ENCODE peak calls at places on chromosomes 3 and 15, in four cellular contexts. E, G, V and L are unnamed samples.

GRCh38 chr3:34139566-34139965 is 341.1 kb downstream of the PDCD6IP start:
- DNase-seq in E (no peak), G (no peak), V (no peak), L (no peak)

GRCh38 chr3:97971679-97972567 is at the start of gene RIOX2:
- DNase-seq in E (peak; percentile 62), G (peak; percentile 81), V (peak; percentile 87), L (peak; percentile 83)

GRCh38 chr3:44284949-44285348 is 43.3 kb downstream of the TOPAZ1 start:
- DNase-seq in E (no peak), G (no peak), V (no peak), L (no peak)

GRCh38 chr3:11541321-11542303 is 102.1 kb downstream of the VGLL4 start:
- DNase-seq in E (no peak), G (no peak), V (no peak), L (no peak)

GRCh38 chr3:197203714-197204146 is 94.7 kb downstream of the DLG1 start:
- DNase-seq in E (no peak), G (no peak), V (no peak), L (no peak)

GRCh38 chr15:51576911-51577500 is 45.6 kb downstream of the DMXL2 start:
- DNase-seq in E (peak; percentile 19), G (no peak), V (peak; percentile 13), L (no peak)

GRCh38 chr15:63503739-63504246 is 600 bp upstream of the USP3 start:
- DNase-seq in E (peak; percentile 93), G (peak; percentile 63), V (peak; percentile 90), L (peak; percentile 88)

GRCh38 chr3:118817748-118818165 is 216.9 kb downstream of the IGSF11 start:
- DNase-seq in E (peak; percentile 57), G (peak; percentile 79), V (peak; percentile 83), L (peak; percentile 37)

GRCh38 chr3:195015021-195015420 is 255.9 kb downstream of the XXYLT1 start:
- DNase-seq in E (no peak), G (no peak), V (no peak), L (peak; percentile 36)

GRCh38 chr3:45078910-45079522 is 52.9 kb downstream of the CLEC3B start:
- DNase-seq in E (peak; percentile 52), G (peak; percentile 42), V (no peak), L (no peak)

GRCh38 chr3:122497425-122497824 is 17.3 kb downstream of the KPNA1 start:
- DNase-seq in E (peak; percentile 91), G (no peak), V (no peak), L (peak; percentile 63)

GRCh38 chr15:48579945-48580671 is 65.4 kb downstream of the FBN1 start:
- DNase-seq in E (peak; percentile 27), G (no peak), V (no peak), L (no peak)
- H3K4me3 ChIP-seq in E (no peak overlapping the region), G (no peak overlapping the region), V (no peak overlapping the region), L (no peak overlapping the region)

GRCh38 chr3:169659858-169660614 is 3.5 kb downstream of the MECOM start:
- DNase-seq in E (no peak), G (no peak), V (no peak), L (no peak)
- H3K27me3 ChIP-seq in E (peaks cover 22% of the 10 kb centered on the region), G (peaks cover 4% of the 10 kb centered on the region), V (peaks cover 56% of the 10 kb centered on the region), L (peaks cover 39% of the 10 kb centered on the region)

DNA sequence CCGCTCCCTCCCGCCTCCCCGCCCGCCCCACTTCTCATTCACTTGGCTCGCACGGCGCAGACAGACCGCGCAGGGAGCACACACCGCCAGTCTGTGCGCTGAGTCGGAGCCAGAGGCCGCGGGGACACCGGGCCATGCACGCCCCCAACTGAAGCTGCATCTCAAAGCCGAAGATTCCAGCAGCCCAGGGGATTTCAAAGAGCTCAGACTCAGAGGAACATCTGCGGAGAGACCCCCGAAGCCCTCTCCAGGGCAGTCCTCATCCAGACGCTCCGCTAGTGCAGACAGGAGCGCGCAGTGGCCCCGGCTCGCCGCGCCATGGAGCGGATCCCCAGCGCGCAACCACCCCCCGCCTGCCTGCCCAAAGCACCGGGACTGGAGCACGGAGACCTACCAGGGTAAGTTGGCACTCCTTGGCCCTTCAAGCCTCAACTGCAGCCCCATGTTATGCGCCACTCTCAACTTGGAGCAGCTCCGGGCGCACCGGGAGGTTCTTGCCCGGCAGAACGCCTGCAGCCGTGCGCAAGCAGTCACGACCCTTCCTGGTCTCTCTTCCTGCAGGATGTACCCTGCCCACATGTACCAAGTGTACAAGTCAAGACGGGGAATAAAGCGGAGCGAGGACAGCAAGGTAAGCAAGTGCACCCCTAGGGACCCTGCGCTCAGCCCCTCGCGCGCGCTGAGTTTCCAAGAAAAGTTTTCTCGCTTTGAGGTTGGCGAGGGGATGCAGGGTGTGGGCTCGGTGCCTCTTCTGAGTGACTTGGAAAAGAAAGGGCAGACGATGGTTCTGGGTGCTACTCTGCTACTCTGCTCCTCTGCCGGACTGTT is at the start of gene BHLHE40:
- DNase-seq in E (no peak), G (no peak), V (peak; percentile 39), L (peak; percentile 22)
- H3K9me3 ChIP-seq in E (no peaks in the 10 kb centered on the region), G (no peaks in the 10 kb centered on the region), V (no peaks in the 10 kb centered on the region), L (no peaks in the 10 kb centered on the region)

DNA sequence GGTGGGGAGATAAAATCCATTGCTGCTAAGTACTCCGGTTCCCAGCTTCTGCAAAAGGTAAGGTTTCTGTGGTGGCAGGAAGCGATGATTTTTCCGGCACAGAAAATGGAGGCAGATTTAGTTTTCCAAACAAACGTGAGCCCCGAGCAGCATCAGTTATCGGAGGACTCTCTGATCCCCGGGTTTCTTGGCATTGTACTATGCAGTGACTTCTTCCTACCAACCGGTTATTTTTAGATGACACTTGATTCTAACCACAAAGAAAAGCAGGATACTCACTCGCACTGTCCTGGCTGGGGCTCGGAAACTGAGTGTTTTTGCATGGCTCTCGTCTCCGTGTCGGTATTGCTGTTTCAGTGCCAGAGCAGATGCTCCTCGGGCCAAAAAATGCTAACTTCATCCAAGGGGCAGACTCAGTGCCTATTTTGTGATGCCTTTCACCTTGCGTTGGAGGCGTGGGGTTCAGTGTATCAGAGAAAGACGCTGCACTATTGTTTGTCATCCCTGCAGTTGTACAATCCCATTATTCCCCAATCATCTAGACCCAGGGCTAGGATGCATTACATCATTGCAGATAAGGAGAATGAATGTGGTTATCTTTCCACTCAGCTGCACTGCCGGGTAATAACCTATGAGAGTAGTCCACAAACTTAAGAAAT is 1.3 kb downstream of the CACNA2D3 start:
- DNase-seq in E (no peak), G (peak; percentile 30), V (no peak), L (no peak)
- H3K4me3 ChIP-seq in E (no peak overlapping the region), G (peak overlapping the region; percentile 59), V (peak overlapping the region; percentile 26), L (no peak overlapping the region)

GRCh38 chr3:64681015-64681414 is 6.8 kb downstream of the ADAMTS9 start:
- DNase-seq in E (no peak), G (no peak), V (no peak), L (no peak)
- H3K27me3 ChIP-seq in E (no peaks in the 10 kb centered on the region), G (no peaks in the 10 kb centered on the region), V (no peaks in the 10 kb centered on the region), L (peaks cover 4% of the 10 kb centered on the region)

DNA sequence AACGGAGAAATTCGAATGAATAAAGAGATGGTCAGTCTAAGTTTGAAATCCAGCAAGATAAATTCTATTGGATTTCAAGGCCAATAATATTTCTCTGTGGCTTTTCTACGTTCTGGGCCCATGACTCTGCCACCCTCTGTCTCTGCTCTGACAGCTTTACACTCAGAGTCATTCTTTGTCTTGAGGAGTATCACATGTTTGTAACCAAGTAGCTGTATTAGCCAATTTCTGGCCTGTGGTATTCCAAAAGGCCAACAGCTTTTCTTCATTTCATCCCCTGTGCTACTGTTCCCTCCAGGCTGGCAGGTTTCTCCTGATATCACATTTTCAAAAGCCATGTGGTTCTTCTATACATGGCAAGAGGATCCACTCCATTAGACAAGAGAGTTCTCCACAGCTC is 324.1 kb upstream of the CNTN4 start:
- DNase-seq in E (no peak), G (no peak), V (no peak), L (no peak)
- H3K9me3 ChIP-seq in E (peaks cover 3% of the 10 kb centered on the region), G (no peaks in the 10 kb centered on the region), V (no peaks in the 10 kb centered on the region), L (no peaks in the 10 kb centered on the region)

DNA sequence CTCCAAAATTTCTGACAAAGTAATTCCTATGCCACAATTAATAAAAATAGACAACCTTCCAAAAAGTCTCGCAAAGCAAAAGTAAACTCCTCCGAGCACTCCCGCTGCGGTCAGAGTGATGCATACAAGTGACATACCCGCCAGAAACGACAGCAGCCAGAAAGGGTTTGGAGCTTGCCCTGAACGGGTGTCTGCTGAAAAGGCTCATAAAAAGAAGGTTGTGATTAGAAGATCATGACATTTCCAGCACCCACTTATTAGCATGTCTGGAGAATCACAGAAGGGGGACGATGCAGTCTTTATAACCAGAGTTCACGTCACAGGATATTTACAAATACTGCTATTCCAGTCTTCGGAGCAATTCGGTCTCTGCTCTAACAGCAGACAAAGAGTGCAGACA is 59.1 kb upstream of the FRMD4B start:
- DNase-seq in E (peak; percentile 13), G (no peak), V (no peak), L (peak; percentile 62)
- H3K4me3 ChIP-seq in E (peak overlapping the region; percentile 22), G (no peak overlapping the region), V (no peak overlapping the region), L (peak overlapping the region; percentile 44)

DNA sequence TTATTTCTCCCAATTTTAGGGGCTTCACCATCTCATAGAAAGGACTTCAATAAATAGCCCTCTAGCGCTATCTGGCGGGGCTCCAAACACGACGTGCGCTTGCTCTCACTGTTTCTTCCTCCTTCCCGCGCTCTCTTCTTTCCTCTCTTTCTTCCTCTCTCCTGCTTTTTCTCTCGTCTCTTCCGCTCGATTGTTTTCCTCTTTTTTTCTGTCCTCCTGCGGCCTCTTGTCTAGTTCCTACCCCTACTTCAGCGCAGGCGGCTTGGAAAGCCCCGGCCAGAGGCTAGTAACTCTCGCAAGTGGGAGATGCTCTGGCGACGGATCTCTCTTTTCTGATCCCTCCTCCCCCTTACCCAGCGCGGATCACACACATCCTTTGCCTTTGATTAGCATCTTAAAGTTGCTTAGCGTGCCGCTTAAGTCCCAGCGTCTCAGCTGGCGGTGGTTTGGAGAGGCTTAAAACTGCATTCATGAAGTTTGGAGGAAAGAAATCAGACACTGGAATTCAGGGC is 6.2 kb upstream of the MEIS2 start:
- DNase-seq in E (peak; percentile 24), G (peak; percentile 66), V (peak; percentile 76), L (no peak)
- H3K27me3 ChIP-seq in E (no peaks in the 10 kb centered on the region), G (no peaks in the 10 kb centered on the region), V (peaks cover 88% of the 10 kb centered on the region), L (peaks cover 34% of the 10 kb centered on the region)